ENCODE peak calls at places on chromosomes 2 and 18, in eight cellular contexts. K, R, N, B, D, I, V and J are unnamed samples.

GRCh38 chr2:34734662-34735061 is 1135.6 kb upstream of the FAM98A start:
- DNase-seq in K (no peak), R (no peak), N (no peak), B (no peak), D (no peak), I (no peak), V (no peak), J (no peak)

GRCh38 chr2:130341562-130342019 is 1.1 kb upstream of the IMP4 start:
- DNase-seq in K (no peak), R (no peak), N (no peak), B (no peak), D (no peak), I (no peak), V (no peak), J (peak; percentile 42)

GRCh38 chr2:75564026-75564688 is 3.4 kb upstream of the EVA1A start:
- DNase-seq in K (no peak), R (no peak), N (no peak), B (no peak), D (no peak), I (no peak), V (no peak), J (no peak)

GRCh38 chr18:58579561-58580047 is 49.3 kb downstream of the ALPK2 start:
- DNase-seq in K (no peak), R (no peak), N (no peak), B (no peak), D (peak; percentile 79), I (peak; percentile 90), V (no peak), J (no peak)

GRCh38 chr2:229873123-229873581 is 48.7 kb downstream of the TRIP12 start:
- DNase-seq in K (no peak), R (no peak), N (no peak), B (no peak), D (no peak), I (no peak), V (no peak), J (peak; percentile 25)

GRCh38 chr18:23650963-23651927 is 11.5 kb downstream of the ANKRD29 start:
- DNase-seq in K (peak; percentile 29), R (no peak), N (no peak), B (no peak), D (peak; percentile 56), I (peak; percentile 66), V (no peak), J (no peak)

GRCh38 chr18:58512161-58512581 is 116.7 kb downstream of the ALPK2 start:
- DNase-seq in K (no peak), R (no peak), N (no peak), B (no peak), D (no peak), I (no peak), V (no peak), J (no peak)

GRCh38 chr2:53490659-53491058 is 276.9 kb upstream of the CHAC2 start:
- DNase-seq in K (peak; percentile 68), R (no peak), N (peak; percentile 87), B (no peak), D (peak; percentile 14), I (no peak), V (no peak), J (no peak)

GRCh38 chr2:172442072-172442895 is 14.9 kb downstream of the ITGA6 start:
- DNase-seq in K (peak; percentile 52), R (no peak), N (no peak), B (peak; percentile 81), D (peak; percentile 94), I (peak; percentile 75), V (no peak), J (peak; percentile 30)

GRCh38 chr2:108965540-108966299 is 23.3 kb downstream of the EDAR start:
- DNase-seq in K (no peak), R (no peak), N (no peak), B (no peak), D (no peak), I (no peak), V (no peak), J (no peak)

GRCh38 chr18:24538421-24539264 is 78.2 kb downstream of the HRH4 start:
- DNase-seq in K (no peak), R (no peak), N (no peak), B (no peak), D (no peak), I (no peak), V (no peak), J (no peak)

GRCh38 chr18:12307871-12308385 is at the start of gene TUBB6:
- DNase-seq in K (peak; percentile 78), R (peak; percentile 77), N (peak; percentile 89), B (peak; percentile 47), D (peak; percentile 38), I (no peak), V (peak; percentile 84), J (peak; percentile 91)
- TF ChIP-seq POLR2A in K (peak; percentile 72), R (no peak), N (no peak), B (no peak), D (peak; percentile 81), I (no peak), V (no peak), J (no peak)

GRCh38 chr2:73987109-73987947 is 2.6 kb downstream of the TET3 start:
- DNase-seq in K (no peak), R (no peak), N (no peak), B (peak; percentile 64), D (no peak), I (no peak), V (no peak), J (peak; percentile 77)

GRCh38 chr2:73984203-73984921 is at the start of gene TET3:
- DNase-seq in K (peak; percentile 19), R (peak; percentile 49), N (peak; percentile 77), B (peak; percentile 67), D (peak; percentile 34), I (no peak), V (no peak), J (peak; percentile 70)

GRCh38 chr2:73984922-73985317 is 210 bp downstream of the TET3 start:
- DNase-seq in K (peak; percentile 38), R (peak; percentile 76), N (peak; percentile 76), B (peak; percentile 61), D (peak; percentile 35), I (peak; percentile 26), V (no peak), J (peak; percentile 62)

GRCh38 chr2:73986085-73986680 is 1.5 kb downstream of the TET3 start:
- DNase-seq in K (no peak), R (no peak), N (no peak), B (peak; percentile 40), D (no peak), I (no peak), V (no peak), J (no peak)

DNA sequence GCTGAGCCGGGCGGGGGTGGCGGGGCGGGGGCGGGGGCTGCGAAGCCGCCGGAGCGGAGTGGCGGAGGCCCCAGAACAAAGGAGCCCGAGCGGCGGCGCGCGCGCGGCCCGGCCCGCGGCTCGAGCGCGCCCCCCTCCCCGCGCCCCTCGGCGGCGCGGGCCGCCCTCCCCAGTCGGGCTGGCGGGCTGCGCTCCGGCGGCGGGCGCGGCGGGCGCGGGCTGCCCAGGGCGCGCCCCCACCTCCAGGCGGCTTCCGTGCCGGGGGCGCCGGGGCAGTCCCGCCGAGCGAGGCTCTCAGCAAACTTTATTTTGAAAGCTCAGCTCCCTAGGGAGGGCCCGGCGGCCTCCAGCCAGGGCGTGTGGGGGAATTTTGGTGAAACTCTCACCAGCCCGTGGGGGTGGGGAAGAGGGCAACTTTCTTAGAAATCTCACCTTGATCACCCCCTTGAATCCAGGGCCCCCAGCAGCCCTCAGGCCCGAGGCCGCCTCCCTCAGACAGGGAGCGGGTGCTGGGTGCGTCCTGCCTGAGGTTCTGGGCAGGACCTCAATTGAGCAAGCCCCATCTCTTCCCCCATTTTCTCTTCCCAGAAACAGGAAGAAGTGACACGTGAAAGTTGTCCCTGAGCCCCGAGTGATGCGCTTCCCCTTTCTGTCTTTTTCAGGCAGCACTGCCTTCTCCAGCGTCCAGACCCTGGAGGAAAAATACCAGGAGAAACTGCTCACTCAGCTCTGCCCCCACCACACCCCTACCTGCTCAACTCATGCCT is 791 bp downstream of the TET3 start:
- DNase-seq in K (peak; percentile 26), R (peak; percentile 70), N (peak; percentile 72), B (peak; percentile 34), D (peak; percentile 36), I (peak; percentile 31), V (no peak), J (peak; percentile 70)
- TF ChIP-seq POLR2A in K (no peak), R (no peak), N (no peak), B (no peak), D (no peak), I (peak; percentile 12), V (no peak), J (peak; percentile 26)

DNA sequence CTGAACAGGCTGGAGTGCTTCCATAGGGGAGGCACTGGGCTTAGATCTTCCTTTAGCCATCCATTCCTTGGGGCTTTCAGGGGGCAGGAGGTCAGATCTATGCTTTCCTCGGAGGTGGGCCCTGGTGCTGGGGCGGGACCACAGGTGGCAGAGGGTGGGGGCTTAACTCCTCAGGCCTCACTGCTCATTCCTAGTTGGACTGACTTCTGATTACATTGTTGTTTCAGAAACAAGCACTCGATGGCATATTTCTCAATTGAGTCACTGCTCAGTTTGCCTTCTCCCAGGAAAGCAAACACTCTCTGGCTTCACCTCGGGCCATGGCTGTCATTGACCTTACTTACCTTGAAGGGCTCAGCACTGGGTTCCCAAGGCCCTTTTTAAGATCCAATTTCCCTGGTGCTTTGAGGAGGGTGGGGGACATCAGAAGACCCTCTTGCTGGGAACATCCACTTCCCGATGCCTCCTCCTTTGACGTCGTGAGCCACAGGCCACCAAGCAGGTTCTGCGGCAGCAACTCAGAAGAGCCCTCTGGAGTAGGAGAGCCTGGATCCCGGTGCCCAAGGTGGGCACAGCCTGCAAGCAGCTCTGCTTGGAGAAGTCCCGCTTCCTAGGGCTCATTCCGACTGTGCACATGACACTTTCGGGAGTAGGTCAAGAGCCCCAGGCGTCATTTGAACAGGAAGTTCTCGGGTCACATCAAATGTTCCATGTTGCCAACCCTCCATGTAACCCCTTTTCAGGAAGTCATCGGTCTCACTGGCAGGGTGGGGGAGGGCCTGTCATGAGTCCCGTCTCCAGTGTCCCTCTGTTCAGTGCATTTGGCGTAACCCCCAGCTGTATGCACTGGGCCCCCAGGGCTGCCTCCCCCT is 40.6 kb downstream of the SDC1 start:
- DNase-seq in K (no peak), R (no peak), N (no peak), B (peak; percentile 57), D (peak; percentile 90), I (peak; percentile 93), V (no peak), J (no peak)
- TF ChIP-seq POLR2A in K (no peak), R (no peak), N (no peak), B (no peak), D (no peak), I (no peak), V (no peak), J (no peak)

GRCh38 chr2:71133603-71134002 is 3.2 kb downstream of the MPHOSPH10 start:
- DNase-seq in K (no peak), R (no peak), N (no peak), B (no peak), D (no peak), I (no peak), V (no peak), J (no peak)

GRCh38 chr2:71129114-71129890 is 727 bp downstream of the MCEE start:
- DNase-seq in K (no peak), R (no peak), N (no peak), B (no peak), D (no peak), I (no peak), V (no peak), J (peak; percentile 28)

GRCh38 chr2:71126957-71127356 is 3.1 kb downstream of the MCEE start:
- DNase-seq in K (no peak), R (no peak), N (no peak), B (no peak), D (no peak), I (no peak), V (no peak), J (no peak)

GRCh38 chr2:71130325-71131260 is at the start of gene MPHOSPH10:
- DNase-seq in K (peak; percentile 82), R (peak; percentile 85), N (peak; percentile 94), B (peak; percentile 90), D (peak; percentile 94), I (peak; percentile 85), V (peak; percentile 95), J (peak; percentile 95)

GRCh38 chr2:71129891-71130324 is at the start of gene MCEE:
- DNase-seq in K (peak; percentile 87), R (peak; percentile 89), N (peak; percentile 93), B (peak; percentile 91), D (peak; percentile 91), I (peak; percentile 85), V (peak; percentile 96), J (peak; percentile 95)
- TF ChIP-seq POLR2A in K (peak; percentile 60), R (peak; percentile 52), N (peak; percentile 52), B (peak; percentile 46), D (peak; percentile 94), I (no peak), V (no peak), J (peak; percentile 67)